ENCODE peak calls at places on chromosome 17, in four cellular contexts. E is AG10803, I is PC-9, P is progenitor cell of endocrine pancreas. R is an unnamed sample.

GRCh38 chr17:5418858-5419355 is 555 bp downstream of the NUP88 start:
- DNase-seq in I (peak), P (no peak), E (no peak), R (no peak)

GRCh38 chr17:76940738-76941350 is 72.6 kb downstream of the MGAT5B start:
- DNase-seq in I (no peak), P (no peak), E (no peak), R (no peak)

GRCh38 chr17:38476549-38476948 is 48.3 kb downstream of the ARHGAP23 start:
- DNase-seq in E (peak), I (no peak), P (no peak), R (no peak)

GRCh38 chr17:66805567-66805966 is 29.4 kb upstream of the CACNG5 start:
- DNase-seq in P (no peak), I (no peak), E (no peak), R (no peak)

GRCh38 chr17:45246861-45247428 is 14.9 kb downstream of the SPATA32 start:
- DNase-seq in P (peak), I (no peak), E (no peak), R (peak)

GRCh38 chr17:76536511-76537287 is 810 bp downstream of the CYGB start:
- DNase-seq in P (no peak), I (no peak), E (no peak), R (no peak)

GRCh38 chr17:8598913-8599312 is 31.6 kb downstream of the MYH10 start:
- DNase-seq in E (peak), I (no peak), P (no peak), R (no peak)

GRCh38 chr17:43701318-43701743 is 39.6 kb upstream of the MEOX1 start:
- DNase-seq in I (no peak), P (no peak), E (peak), R (no peak)

GRCh38 chr17:42112552-42113176 is at the start of gene DHX58:
- DNase-seq in E (peak), P (no peak), I (peak), R (no peak)

GRCh38 chr17:68302066-68302564 is 10.8 kb downstream of the ARSG start:
- DNase-seq in I (no peak), E (no peak), P (no peak), R (no peak)

GRCh38 chr17:61837175-61838051 is 25.9 kb downstream of the BRIP1 start:
- DNase-seq in P (peak), I (peak), E (peak), R (peak)

GRCh38 chr17:79988163-79988971 is 47.3 kb downstream of the TBC1D16 start:
- DNase-seq in I (peak), E (peak), P (no peak), R (no peak)

GRCh38 chr17:7109461-7110322 is 4.9 kb downstream of the ASGR2 start:
- DNase-seq in E (no peak), I (no peak), P (no peak), R (no peak)

GRCh38 chr17:28973414-28973813 is 22.1 kb upstream of the PHF12 start:
- DNase-seq in P (no peak), E (peak), I (no peak), R (no peak)

GRCh38 chr17:3693829-3694231 is 2.1 kb downstream of the P2RX5 start:
- DNase-seq in I (no peak), P (no peak), E (no peak), R (no peak)

GRCh38 chr17:4136373-4136772 is 6.5 kb downstream of the ZZEF1 start:
- DNase-seq in E (peak), I (no peak), P (no peak), R (no peak)

GRCh38 chr17:40303706-40304450 is 5.1 kb upstream of the RARA start:
- DNase-seq in I (no peak), P (no peak), E (peak), R (no peak)

GRCh38 chr17:1452836-1453235 is 3.2 kb downstream of the CRK start:
- DNase-seq in E (no peak), I (no peak), P (no peak), R (no peak)

GRCh38 chr17:31251618-31252328 is 45.3 kb downstream of the OMG start:
- DNase-seq in E (no peak), P (no peak), I (no peak), R (no peak)

GRCh38 chr17:48134912-48135480 is 27.4 kb downstream of the SNX11 start:
- DNase-seq in I (no peak), E (no peak), P (no peak), R (no peak)

GRCh38 chr17:83176272-83176955 is 97.0 kb downstream of the METRNL start:
- DNase-seq in P (no peak), E (no peak), I (no peak), R (no peak)

GRCh38 chr17:76570877-76571471 is 14.7 kb downstream of the ST6GALNAC2 start:
- DNase-seq in P (no peak), I (no peak), E (no peak), R (no peak)

GRCh38 chr17:51946311-51946710 is 212.2 kb downstream of the CA10 start:
- DNase-seq in I (no peak), E (no peak), P (no peak), R (no peak)

GRCh38 chr17:39744836-39745215 is 7.1 kb downstream of the GRB7 start:
- DNase-seq in I (no peak), E (no peak), P (no peak), R (no peak)

GRCh38 chr17:50634915-50635719 is 436 bp downstream of the ABCC3 start:
- DNase-seq in E (no peak), P (no peak), I (no peak), R (no peak)
- TF ChIP-seq CTCF in E (no peak), P (peak), I (no peak), R (no peak)

DNA sequence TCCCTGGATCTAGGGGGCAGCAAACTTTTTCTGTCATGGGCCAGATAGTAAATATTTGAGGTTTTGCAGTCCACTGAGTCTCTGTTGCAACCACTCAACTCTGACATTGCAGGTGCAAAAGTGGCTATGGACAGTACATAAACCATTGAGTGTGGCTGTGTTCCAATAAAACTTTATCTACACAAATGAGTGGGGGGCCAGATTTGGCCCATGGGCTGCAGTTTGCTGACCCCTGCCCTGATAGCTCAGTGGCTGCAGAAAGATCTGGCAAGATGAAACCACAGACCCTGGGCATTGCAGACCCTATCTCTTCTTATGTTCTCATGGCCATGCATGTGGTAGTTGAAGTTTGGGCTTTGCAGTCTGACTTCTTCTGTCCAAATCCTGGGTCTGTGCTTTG is 440.5 kb downstream of the SLC39A11 start:
- DNase-seq in I (no peak), E (no peak), P (no peak), R (no peak)
- TF ChIP-seq CTCF in I (no peak), E (no peak), P (no peak), R (no peak)

GRCh38 chr17:33291248-33292183 is 1.6 kb downstream of the ASIC2 start:
- DNase-seq in P (peak), E (peak), I (no peak), R (peak)
- TF ChIP-seq CTCF in P (peak), E (no peak), I (no peak), R (peak)

GRCh38 chr17:73247728-73248127 is 14.0 kb downstream of the CPSF4L start:
- DNase-seq in P (no peak), I (no peak), E (peak), R (no peak)
- TF ChIP-seq CTCF in P (no peak), I (no peak), E (peak), R (no peak)

GRCh38 chr17:74736423-74737298 is at the start of gene RAB37:
- DNase-seq in I (no peak), E (no peak), P (peak), R (no peak)

GRCh38 chr17:74739227-74739831 is 2.3 kb downstream of the RAB37 start:
- DNase-seq in I (no peak), E (no peak), P (no peak), R (no peak)

GRCh38 chr17:74734256-74734655 is 2.8 kb upstream of the RAB37 start:
- DNase-seq in I (no peak), P (no peak), E (no peak), R (no peak)

GRCh38 chr17:74738051-74738996 is 1.3 kb downstream of the RAB37 start:
- DNase-seq in P (no peak), E (no peak), I (no peak), R (no peak)

DNA sequence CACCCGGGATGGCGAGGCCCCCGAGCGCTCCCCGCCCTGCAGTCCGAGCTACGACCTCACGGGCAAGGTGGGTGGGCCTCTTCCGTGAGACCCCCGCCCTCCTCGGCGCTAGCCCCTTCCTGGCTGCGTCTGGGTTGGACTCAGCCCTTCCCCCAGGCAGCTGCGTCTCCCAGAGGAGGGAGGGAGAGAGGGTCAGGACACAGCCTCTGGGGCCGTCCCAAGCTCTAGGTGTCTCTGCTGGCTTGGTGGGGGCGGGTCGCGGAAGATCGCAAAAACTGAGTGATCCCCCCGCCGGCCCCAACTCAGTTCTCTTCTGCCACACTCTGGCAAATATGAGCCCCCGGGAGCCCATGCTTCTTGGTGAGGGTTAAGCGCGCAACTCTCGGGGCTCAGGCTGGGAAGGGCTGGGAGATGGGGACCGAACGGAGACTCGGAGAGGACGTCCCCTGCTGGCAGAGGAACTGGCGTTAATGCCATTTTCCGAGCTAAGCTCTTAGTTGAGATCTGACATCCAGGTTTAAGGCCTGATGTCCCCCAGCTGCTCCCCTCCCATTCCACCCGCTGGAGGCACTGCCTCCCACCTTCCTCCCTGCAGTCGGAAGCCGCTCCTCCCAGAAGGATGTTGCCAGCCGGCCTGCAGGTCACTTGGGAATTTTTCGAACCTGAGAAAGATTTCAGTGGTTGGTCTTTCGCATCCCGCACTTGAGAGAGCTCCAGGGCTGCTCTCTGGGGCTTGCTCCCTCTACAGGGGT is 419 bp downstream of the RAB37 start:
- DNase-seq in E (no peak), I (no peak), P (no peak), R (no peak)
- TF ChIP-seq CTCF in E (peak), I (no peak), P (peak), R (peak)

R was measured in neural crest cell.